ENCODE peak calls at places on chromosomes 2 and 18, in nine cellular contexts. D is left ventricle myocardium superior; P is stimulated activated naive CD4-positive, alpha-beta T cell; E is D341Med; L is AG08396; V is fibroblast of the aortic adventitia; B is NCI-H1092 treated with DMSO at 0.1 percent for 48 hours; T is ACHN; I is iPS-NIHi11. J is an unnamed sample.

GRCh38 chr2:9474361-9475117 is at the start of gene IAH1:
- DNase-seq in D (peak; percentile 87), P (peak; percentile 71), E (peak; percentile 89), L (peak; percentile 93), V (peak; percentile 30), B (peak; percentile 18), T (peak; percentile 52), I (peak; percentile 82), J (no peak)

GRCh38 chr2:70084973-70085710 is 2.1 kb upstream of the PCBP1 start:
- DNase-seq in D (peak; percentile 37), P (peak; percentile 49), E (no peak), L (no peak), V (no peak), B (peak; percentile 48), T (no peak), I (peak; percentile 72), J (peak; percentile 50)

GRCh38 chr18:55494899-55495298 is 93.1 kb downstream of the TCF4 start:
- DNase-seq in D (no peak), P (no peak), E (no peak), L (no peak), V (peak; percentile 42), B (no peak), T (peak; percentile 13), I (no peak), J (no peak)

GRCh38 chr2:105344704-105345345 is 7.5 kb downstream of the C2orf49 start:
- DNase-seq in D (no peak), P (no peak), E (no peak), L (no peak), V (peak; percentile 81), B (no peak), T (peak; percentile 68), I (no peak), J (no peak)

GRCh38 chr2:233084488-233084887 is 24.3 kb downstream of the INPP5D start:
- DNase-seq in D (peak; percentile 50), P (no peak), E (no peak), L (no peak), V (no peak), B (no peak), T (no peak), I (no peak), J (peak; percentile 24)

GRCh38 chr18:73840319-73841065 is 307.1 kb downstream of the FBXO15 start:
- DNase-seq in D (no peak), P (no peak), E (no peak), L (no peak), V (no peak), B (peak; percentile 38), T (no peak), I (no peak), J (no peak)

GRCh38 chr18:58135170-58135569 is 91.1 kb downstream of the NEDD4L start:
- DNase-seq in D (no peak), P (no peak), E (no peak), L (peak; percentile 75), V (peak; percentile 38), B (no peak), T (peak; percentile 68), I (no peak), J (no peak)

GRCh38 chr2:112004246-112004645 is 50.8 kb upstream of the TMEM87B start:
- DNase-seq in D (peak; percentile 55), P (no peak), E (no peak), L (no peak), V (peak; percentile 21), B (no peak), T (no peak), I (no peak), J (no peak)

GRCh38 chr2:241582328-241582727 is 23.8 kb downstream of the BOK start:
- DNase-seq in D (no peak), P (no peak), E (no peak), L (no peak), V (no peak), B (no peak), T (no peak), I (no peak), J (peak; percentile 17)

GRCh38 chr2:201148434-201148833 is 32.5 kb downstream of the CFLAR start:
- DNase-seq in D (no peak), P (no peak), E (no peak), L (no peak), V (no peak), B (no peak), T (peak; percentile 32), I (no peak), J (no peak)

GRCh38 chr2:238875161-238875530 is 27.3 kb downstream of the TWIST2 start:
- DNase-seq in D (no peak), P (no peak), E (no peak), L (peak; percentile 47), V (peak; percentile 85), B (no peak), T (no peak), I (no peak), J (no peak)

J was measured in chondrocyte.